ENCODE peak calls at places on chromosomes 3 and 15, in four cellular contexts. M, V, K and Q are unnamed samples.

GRCh38 chr3:196341142-196341541 is 3.0 kb upstream of the TM4SF19 start:
- DNase-seq in K (no peak), V (no peak), M (peak; percentile 34), Q (no peak)

GRCh38 chr3:98966862-98967554 is 65.5 kb upstream of the DCBLD2 start:
- DNase-seq in V (no peak), K (peak; percentile 93), M (no peak), Q (no peak)

GRCh38 chr3:50632450-50632849 is 15.5 kb downstream of the MAPKAPK3 start:
- DNase-seq in V (no peak), K (no peak), M (no peak), Q (no peak)

GRCh38 chr3:112803472-112803871 is 43.2 kb downstream of the CD200R1L start:
- DNase-seq in M (no peak), K (no peak), V (no peak), Q (no peak)

GRCh38 chr3:100157617-100158016 is 43.3 kb upstream of the FILIP1L start:
- DNase-seq in V (no peak), M (no peak), K (no peak), Q (no peak)

GRCh38 chr15:57035664-57036063 is 117.2 kb downstream of the TCF12 start:
- DNase-seq in K (no peak), M (no peak), V (no peak), Q (no peak)

GRCh38 chr3:167861649-167862048 is 126.1 kb downstream of the SERPINI1 start:
- DNase-seq in K (no peak), M (no peak), V (no peak), Q (no peak)

GRCh38 chr15:84921121-84921520 is 36.7 kb downstream of the SLC28A1 start:
- DNase-seq in V (no peak), K (no peak), M (no peak), Q (no peak)

GRCh38 chr3:194250104-194251002 is 100.8 kb downstream of the CPN2 start:
- DNase-seq in V (no peak), K (no peak), M (no peak), Q (no peak)

GRCh38 chr3:197356741-197357140 is 58.3 kb upstream of the DLG1 start:
- DNase-seq in M (no peak), V (no peak), K (no peak), Q (no peak)

GRCh38 chr15:22942877-22943276 is 37.3 kb downstream of the CYFIP1 start:
- DNase-seq in V (no peak), K (no peak), M (no peak), Q (no peak)

GRCh38 chr3:64257096-64257755 is 32.0 kb upstream of the PRICKLE2 start:
- DNase-seq in M (no peak), K (no peak), V (no peak), Q (no peak)

GRCh38 chr15:74384566-74385441 is 17.4 kb upstream of the CYP11A1 start:
- DNase-seq in K (no peak), M (peak; percentile 85), V (no peak), Q (peak; percentile 89)

GRCh38 chr3:52059781-52060180 is 3.4 kb upstream of the DUSP7 start:
- DNase-seq in V (no peak), M (no peak), K (no peak), Q (no peak)

GRCh38 chr3:177830411-177830849 is 633.1 kb upstream of the TBL1XR1 start:
- DNase-seq in V (no peak), K (no peak), M (no peak), Q (no peak)

GRCh38 chr3:53845103-53845880 is 927 bp downstream of the CHDH start:
- DNase-seq in K (peak; percentile 49), V (peak; percentile 41), M (no peak), Q (peak; percentile 73)

GRCh38 chr15:35306361-35306981 is 221.4 kb upstream of the NANOGP8 start:
- DNase-seq in K (peak; percentile 18), V (peak; percentile 9), M (peak; percentile 14), Q (no peak)

GRCh38 chr15:78112551-78112950 is 18.7 kb downstream of the CIB2 start:
- DNase-seq in V (no peak), M (no peak), K (no peak), Q (no peak)

GRCh38 chr3:190224466-190225185 is 97.6 kb downstream of the CLDN1 start:
- DNase-seq in M (no peak), V (no peak), K (no peak), Q (no peak)

GRCh38 chr3:194632211-194632982 is 822 bp downstream of the TMEM44 start:
- DNase-seq in M (no peak), V (no peak), K (no peak), Q (no peak)

GRCh38 chr3:50572158-50572557 is 2.8 kb downstream of the HEMK1 start:
- DNase-seq in V (peak; percentile 43), K (no peak), M (peak; percentile 70), Q (peak; percentile 49)

GRCh38 chr3:110296885-110297284 is 774.7 kb upstream of the NECTIN3 start:
- DNase-seq in M (no peak), K (no peak), V (no peak), Q (no peak)

GRCh38 chr15:42066764-42067415 is 27.5 kb downstream of the PLA2G4D start:
- DNase-seq in M (no peak), V (no peak), K (no peak), Q (no peak)

GRCh38 chr15:52879145-52879544 is 89.0 kb upstream of the ONECUT1 start:
- DNase-seq in K (no peak), V (no peak), M (no peak), Q (no peak)

GRCh38 chr3:114706591-114707224 is 412.9 kb downstream of the TIGIT start:
- DNase-seq in V (no peak), K (peak; percentile 88), M (peak; percentile 58), Q (peak; percentile 39)

GRCh38 chr3:122969585-122970453 is 57.7 kb downstream of the SEMA5B start:
- DNase-seq in V (no peak), M (peak; percentile 22), K (no peak), Q (no peak)

GRCh38 chr3:152832046-152832445 is 2.9 kb upstream of the P2RY1 start:
- DNase-seq in M (no peak), V (no peak), K (no peak), Q (no peak)

GRCh38 chr15:94230886-94231727 is at the start of gene MCTP2:
- DNase-seq in V (peak; percentile 47), M (peak; percentile 81), K (peak; percentile 80), Q (peak; percentile 93)

GRCh38 chr15:94232107-94232506 is 746 bp downstream of the MCTP2 start:
- DNase-seq in V (no peak), M (no peak), K (no peak), Q (no peak)

GRCh38 chr15:94230436-94230885 is 900 bp upstream of the MCTP2 start:
- DNase-seq in M (no peak), K (no peak), V (peak; percentile 12), Q (no peak)

GRCh38 chr15:94231728-94232086 is 346 bp downstream of the MCTP2 start:
- DNase-seq in M (no peak), K (no peak), V (peak; percentile 5), Q (peak; percentile 35)

DNA sequence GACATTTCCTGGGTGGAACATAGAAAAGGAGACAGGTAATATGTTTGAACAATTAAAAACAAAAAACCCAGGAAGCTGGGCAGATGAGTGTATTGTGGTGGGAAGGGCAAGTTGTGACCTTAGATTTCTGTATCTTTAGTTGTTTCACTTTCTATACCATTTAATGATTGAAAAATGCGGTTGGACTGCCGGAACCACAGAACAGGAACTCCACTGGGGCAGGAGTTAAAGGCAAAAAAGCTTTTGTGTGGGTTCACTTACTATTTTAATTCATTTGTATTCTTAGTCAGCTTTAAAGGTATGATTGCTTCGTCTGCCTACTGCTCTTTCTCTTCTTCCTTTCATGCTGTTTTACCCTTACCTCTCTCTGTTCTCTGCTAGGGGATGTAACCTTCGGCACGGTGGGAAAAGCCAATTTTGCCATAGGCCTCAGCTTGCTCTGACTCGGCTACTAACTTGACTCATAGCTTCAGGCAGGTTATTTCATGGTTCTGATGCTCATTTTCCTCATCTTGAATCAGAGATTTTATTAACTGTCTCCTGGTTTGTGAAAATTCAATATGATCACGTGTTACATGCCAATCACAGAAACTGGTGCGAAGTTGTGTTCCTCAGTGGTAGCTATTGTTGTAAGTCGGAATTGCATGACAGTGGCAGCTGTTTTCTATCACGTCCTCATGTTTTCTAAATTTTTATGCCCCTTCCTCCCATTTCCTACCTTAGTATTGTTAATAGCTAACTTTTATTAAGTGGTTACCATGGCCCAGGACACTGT is 1.6 kb upstream of the MCTP2 start:
- DNase-seq in M (no peak), K (no peak), V (no peak), Q (peak; percentile 92)
- H3K4me1 ChIP-seq in M (peaks cover 18% of the 10 kb centered on the region), K (peaks cover 3% of the 10 kb centered on the region), V (peaks cover 2% of the 10 kb centered on the region), Q (peaks cover 25% of the 10 kb centered on the region)

GRCh38 chr15:70329179-70329578 is 231.5 kb upstream of the TLE3 start:
- DNase-seq in K (no peak), V (no peak), M (no peak), Q (no peak)
- H3K4me2 ChIP-seq in K (no peak overlapping the region), V (no peak overlapping the region), M (no peak overlapping the region), Q (no peak overlapping the region)

GRCh38 chr3:13894096-13894811 is 14.4 kb upstream of the WNT7A start:
- DNase-seq in M (no peak), K (no peak), V (no peak), Q (no peak)

GRCh38 chr3:13892304-13892703 is 12.4 kb upstream of the WNT7A start:
- DNase-seq in M (no peak), K (no peak), V (no peak), Q (no peak)

GRCh38 chr3:13896473-13897154 is 16.7 kb upstream of the WNT7A start:
- DNase-seq in V (peak; percentile 64), K (peak; percentile 63), M (peak; percentile 64), Q (peak; percentile 77)

GRCh38 chr3:13894812-13895154 is 14.9 kb upstream of the WNT7A start:
- DNase-seq in V (no peak), M (no peak), K (no peak), Q (no peak)

DNA sequence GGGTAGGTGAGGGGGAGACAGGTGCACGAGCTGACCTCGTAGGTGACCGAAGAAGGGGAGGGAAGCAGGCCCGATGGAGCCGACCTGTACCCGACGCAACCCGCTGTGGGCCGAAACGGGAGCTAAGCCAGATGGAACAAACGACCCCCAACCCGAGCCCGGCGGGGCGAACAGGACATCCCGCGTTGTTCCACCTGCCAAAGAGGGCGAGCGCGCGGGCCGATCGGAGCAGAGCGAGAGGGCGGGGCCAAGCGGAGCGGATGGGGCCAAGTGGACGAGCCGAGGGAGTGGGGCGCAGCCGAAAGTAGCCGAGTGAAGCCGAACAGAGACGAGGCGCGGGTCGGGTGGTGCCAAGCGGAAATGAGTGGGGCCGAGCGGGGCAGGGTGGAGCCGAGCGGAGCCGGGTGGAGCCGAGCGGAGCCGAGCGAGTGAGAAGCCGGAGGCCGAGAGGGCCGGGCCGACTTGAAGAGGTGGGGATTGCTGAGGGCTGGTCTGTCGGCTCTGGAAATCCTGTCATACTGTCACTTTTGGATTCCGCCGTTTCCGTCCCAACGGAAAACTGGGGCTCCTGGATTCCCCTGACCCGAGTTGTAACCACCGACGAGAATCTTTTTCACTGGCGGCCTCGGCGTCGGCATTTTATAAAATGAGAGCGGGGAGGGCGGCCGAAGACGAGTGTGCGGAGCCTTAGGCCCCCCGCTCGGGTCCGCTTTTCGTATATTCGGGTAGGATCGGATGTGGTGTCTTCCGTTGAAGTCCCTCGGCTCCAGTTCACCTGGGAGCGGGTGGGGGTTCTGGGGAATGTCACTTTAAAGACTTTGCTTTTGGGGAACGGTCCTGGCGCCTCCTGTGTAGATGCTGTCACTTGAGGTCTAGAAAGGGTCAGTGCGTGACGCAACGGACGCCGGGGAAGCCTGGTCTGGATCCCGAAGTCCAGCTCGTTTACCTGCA is 15.6 kb upstream of the WNT7A start:
- DNase-seq in K (peak; percentile 77), V (peak; percentile 94), M (peak; percentile 95), Q (peak; percentile 92)
- H3K4me1 ChIP-seq in K (peaks cover 8% of the 10 kb centered on the region), V (peaks cover 9% of the 10 kb centered on the region), M (peaks cover 17% of the 10 kb centered on the region), Q (peaks cover 4% of the 10 kb centered on the region)

GRCh38 chr3:169103941-169104340 is 559.6 kb downstream of the MECOM start:
- DNase-seq in V (no peak), K (no peak), M (no peak), Q (no peak)
- H3K4me2 ChIP-seq in V (no peak overlapping the region), K (no peak overlapping the region), M (no peak overlapping the region), Q (peak overlapping the region; percentile 46)